ENCODE peak calls at places on chromosomes 6 and 20, in four cellular contexts. V, O, J and R are unnamed samples.

GRCh38 chr6:112877134-112878100 is 530.3 kb downstream of the RFPL4B start:
- DNase-seq in V (no peak), O (peak; percentile 92), J (no peak), R (peak; percentile 96)

GRCh38 chr20:1894471-1894950 is 696 bp upstream of the SIRPA start:
- DNase-seq in V (peak; percentile 84), O (peak; percentile 61), J (peak; percentile 75), R (peak; percentile 35)

GRCh38 chr6:157460182-157460999 is 79.4 kb downstream of the ZDHHC14 start:
- DNase-seq in V (no peak), O (no peak), J (no peak), R (peak; percentile 4)

GRCh38 chr6:167569879-167570278 is 245.0 kb downstream of the TTLL2 start:
- DNase-seq in V (no peak), O (no peak), J (no peak), R (no peak)

GRCh38 chr6:31495580-31495979 is 2.4 kb upstream of the MICB start:
- DNase-seq in V (peak; percentile 61), O (peak; percentile 64), J (no peak), R (peak; percentile 57)

GRCh38 chr20:40634891-40635290 is 54.1 kb downstream of the MAFB start:
- DNase-seq in V (no peak), O (no peak), J (no peak), R (no peak)

GRCh38 chr6:111423960-111424846 is 58.8 kb downstream of the REV3L start:
- DNase-seq in V (no peak), O (peak; percentile 50), J (no peak), R (peak; percentile 26)

GRCh38 chr20:20430066-20430465 is 62.2 kb downstream of the INSM1 start:
- DNase-seq in V (no peak), O (no peak), J (no peak), R (no peak)

GRCh38 chr20:34536798-34537394 is 20.7 kb downstream of the DYNLRB1 start:
- DNase-seq in V (no peak), O (peak; percentile 44), J (no peak), R (no peak)

GRCh38 chr20:53751394-53752368 is 158.0 kb upstream of the ZNF217 start:
- DNase-seq in V (no peak), O (no peak), J (no peak), R (peak; percentile 26)

GRCh38 chr6:31680226-31680840 is 534 bp downstream of the LY6G5C start:
- DNase-seq in V (no peak), O (no peak), J (no peak), R (no peak)

GRCh38 chr20:41650221-41650948 is 32.2 kb upstream of the CHD6 start:
- DNase-seq in V (no peak), O (no peak), J (no peak), R (no peak)

GRCh38 chr6:106677282-106677681 is 47.9 kb downstream of the QRSL1 start:
- DNase-seq in V (no peak), O (no peak), J (no peak), R (no peak)

GRCh38 chr20:11195899-11196558 is 522.2 kb upstream of the JAG1 start:
- DNase-seq in V (no peak), O (peak; percentile 67), J (no peak), R (peak; percentile 41)

GRCh38 chr6:150734235-150734634 is 131.3 kb upstream of the MTHFD1L start:
- DNase-seq in V (no peak), O (no peak), J (no peak), R (no peak)

GRCh38 chr6:147087641-147088040 is 116.6 kb upstream of the STXBP5 start:
- DNase-seq in V (no peak), O (peak; percentile 38), J (no peak), R (peak; percentile 59)

GRCh38 chr6:57173056-57173885 is 1.1 kb downstream of the BAG2 start:
- DNase-seq in V (no peak), O (peak; percentile 46), J (no peak), R (peak; percentile 49)

GRCh38 chr6:11427827-11428245 is 109.7 kb upstream of the TMEM170B start:
- DNase-seq in V (no peak), O (peak; percentile 57), J (no peak), R (no peak)

GRCh38 chr20:58888103-58888502 is 35.6 kb downstream of the GNAS start:
- DNase-seq in V (no peak), O (no peak), J (no peak), R (no peak)

GRCh38 chr6:29747688-29748250 is 24.5 kb downstream of the HLA-F start:
- DNase-seq in V (no peak), O (no peak), J (no peak), R (no peak)

GRCh38 chr6:56314683-56315523 is 67.5 kb upstream of the COL21A1 start:
- DNase-seq in V (no peak), O (peak; percentile 68), J (no peak), R (peak; percentile 71)

GRCh38 chr20:18504479-18505060 is 3.2 kb upstream of the SEC23B start:
- DNase-seq in V (no peak), O (peak; percentile 55), J (peak; percentile 67), R (peak; percentile 52)

GRCh38 chr6:34234667-34235604 is 1.7 kb upstream of the HMGA1 start:
- DNase-seq in V (no peak), O (no peak), J (peak; percentile 80), R (no peak)

GRCh38 chr6:87914637-87915395 is 132.8 kb upstream of the SPACA1 start:
- DNase-seq in V (no peak), O (peak; percentile 58), J (no peak), R (no peak)

GRCh38 chr20:48409216-48409615 is 418.6 kb downstream of the PREX1 start:
- DNase-seq in V (no peak), O (no peak), J (no peak), R (no peak)

GRCh38 chr6:168275168-168275567 is 44.4 kb downstream of the DACT2 start:
- DNase-seq in V (peak; percentile 16), O (no peak), J (no peak), R (no peak)

GRCh38 chr20:10505320-10506226 is 70.5 kb downstream of the SLX4IP start:
- DNase-seq in V (peak; percentile 74), O (peak; percentile 65), J (no peak), R (peak; percentile 56)

GRCh38 chr6:110589865-110590513 is 113.6 kb upstream of the SLC22A16 start:
- DNase-seq in V (no peak), O (no peak), J (no peak), R (no peak)

GRCh38 chr20:49951160-49951559 is 15.0 kb downstream of the RNF114 start:
- DNase-seq in V (no peak), O (peak; percentile 47), J (no peak), R (peak; percentile 80)

GRCh38 chr6:39587080-39587479 is 138.1 kb downstream of the KIF6 start:
- DNase-seq in V (no peak), O (no peak), J (no peak), R (no peak)

GRCh38 chr6:37501632-37502466 is 2.2 kb upstream of the CCDC167 start:
- DNase-seq in V (no peak), O (no peak), J (no peak), R (no peak)

GRCh38 chr20:58429303-58429702 is 40.3 kb downstream of the VAPB start:
- DNase-seq in V (no peak), O (no peak), J (no peak), R (no peak)

GRCh38 chr6:20334334-20334733 is 67.3 kb upstream of the E2F3 start:
- DNase-seq in V (no peak), O (no peak), J (no peak), R (no peak)

GRCh38 chr6:170101281-170102035 is 189.4 kb downstream of the DLL1 start:
- DNase-seq in V (peak; percentile 41), O (no peak), J (no peak), R (no peak)

GRCh38 chr6:84353459-84354423 is 126.3 kb upstream of the CEP162 start:
- DNase-seq in V (no peak), O (no peak), J (no peak), R (no peak)

GRCh38 chr6:117269649-117270120 is 4.3 kb downstream of the VGLL2 start:
- DNase-seq in V (no peak), O (no peak), J (no peak), R (no peak)
- H3K4me3 ChIP-seq in V (peak overlapping the region; percentile 36), O (no peak overlapping the region), J (no peak overlapping the region), R (no peak overlapping the region)

DNA sequence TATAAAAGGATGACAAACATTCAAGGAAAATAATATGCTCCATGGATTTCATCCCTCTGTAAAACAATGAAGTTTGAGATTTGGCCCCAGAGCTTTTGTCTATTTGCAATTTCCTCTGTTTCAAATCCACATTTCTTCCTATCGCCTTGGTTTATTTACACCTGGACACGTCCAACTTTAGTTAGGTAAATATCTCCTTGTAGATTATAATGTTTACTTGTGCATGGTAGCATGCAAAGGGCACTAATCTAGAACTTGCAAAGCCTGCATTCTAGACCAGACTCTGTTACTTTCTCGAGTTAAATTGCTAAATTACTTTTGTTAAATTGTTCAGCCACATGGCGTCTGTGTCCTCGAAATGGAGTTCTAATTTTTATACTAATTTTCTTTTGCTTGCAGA is 871.2 kb upstream of the CITED2 start:
- DNase-seq in V (no peak), O (no peak), J (no peak), R (no peak)
- TF ChIP-seq CTCF in V (no peak), O (no peak), J (no peak), R (no peak)

GRCh38 chr6:27129917-27130316 is 117.6 kb upstream of the PRSS16 start:
- DNase-seq in V (no peak), O (no peak), J (no peak), R (no peak)

GRCh38 chr6:27129095-27129815 is 118.2 kb upstream of the PRSS16 start:
- DNase-seq in V (no peak), O (no peak), J (no peak), R (no peak)

GRCh38 chr6:27132532-27133280 is 114.8 kb upstream of the PRSS16 start:
- DNase-seq in V (peak; percentile 95), O (peak; percentile 100), J (peak; percentile 81), R (peak; percentile 100)

GRCh38 chr6:27128796-27129094 is 118.8 kb upstream of the PRSS16 start:
- DNase-seq in V (no peak), O (no peak), J (no peak), R (no peak)

DNA sequence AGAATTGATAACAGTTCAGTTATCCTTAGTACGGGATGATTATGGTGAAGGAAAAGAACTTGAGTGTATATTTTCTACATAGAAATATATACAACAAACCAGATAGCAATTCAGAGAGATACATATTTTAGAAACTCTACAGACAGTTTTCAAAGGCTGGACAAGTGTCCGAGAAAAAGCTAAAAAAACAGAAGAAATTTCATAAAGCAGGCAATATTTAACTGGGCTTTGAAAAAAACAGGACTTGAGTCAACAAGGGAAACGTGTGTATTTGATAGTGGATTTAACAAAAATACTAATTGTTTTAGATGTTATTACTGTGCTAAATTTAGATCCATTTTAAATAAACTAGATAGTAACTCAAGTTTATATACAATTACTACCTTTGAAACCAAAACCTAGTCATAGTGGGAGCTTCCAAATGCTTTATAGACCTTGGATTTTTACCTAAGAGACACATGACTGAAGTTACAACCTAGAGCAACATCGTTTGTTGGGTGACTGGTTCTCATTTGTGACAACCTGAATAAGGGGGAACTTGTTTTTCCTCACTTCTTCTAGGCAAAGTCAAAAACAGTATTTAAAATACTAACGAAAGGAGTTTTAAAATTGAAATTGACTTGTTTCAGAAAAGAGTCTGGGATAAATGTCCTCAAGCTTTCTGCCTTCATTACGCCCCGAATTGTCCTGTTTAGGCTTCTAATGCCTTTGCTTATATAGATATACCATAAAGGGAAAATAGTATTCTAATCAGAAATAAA is 116.7 kb upstream of the PRSS16 start:
- DNase-seq in V (no peak), O (no peak), J (no peak), R (no peak)
- H3K4me3 ChIP-seq in V (peak overlapping the region; percentile 63), O (peak overlapping the region; percentile 59), J (peak overlapping the region; percentile 56), R (peak overlapping the region; percentile 58)

DNA sequence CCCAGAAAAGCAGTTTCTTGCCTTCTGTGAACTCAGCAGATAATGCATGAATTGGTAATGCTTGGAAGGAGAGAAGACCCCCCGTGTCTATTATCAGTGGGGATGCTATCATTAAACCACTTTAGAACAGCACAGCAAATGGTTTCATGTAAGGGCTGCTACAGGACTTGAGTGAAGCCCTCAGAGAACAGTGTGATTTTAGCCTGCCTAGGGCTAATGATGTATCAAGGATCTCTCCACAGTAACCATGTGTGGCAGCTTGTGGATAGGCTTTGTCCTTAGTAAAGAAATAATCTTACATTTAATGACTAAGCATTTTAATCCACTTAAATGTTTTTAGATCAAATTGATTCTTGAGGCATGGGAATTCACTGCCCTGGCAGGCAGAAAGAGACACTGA is 495.0 kb downstream of the NKAIN2 start:
- DNase-seq in V (no peak), O (no peak), J (no peak), R (no peak)
- TF ChIP-seq CTCF in V (no peak), O (no peak), J (no peak), R (no peak)